ENCODE peak calls at places on chromosomes 1 and 21, in ten cellular contexts. R is left lung; T is psoas muscle; B is uterus; S is activated CD8-positive, alpha-beta T cell treated with anti-CD3 and anti-CD28 coated beads for 36 hours; U is left ventricle myocardium inferior; N is bronchial epithelial cell; W is breast epithelium; L is AG04450; J is progenitor cell of endocrine pancreas. I is an unnamed sample.
A peak's percentile ranks its signal among the peaks of the same experiment; 100 is the strongest.

GRCh38 chr1:6171546-6172124 is 8.5 kb downstream of the CHD5 start:
- DNase-seq in R (no peak), T (no peak), B (no peak), S (no peak), U (no peak), N (no peak), W (no peak), L (no peak), J (no peak), I (peak; percentile 57)

GRCh38 chr1:14165289-14165867 is 433.1 kb upstream of the KAZN start:
- DNase-seq in R (no peak), T (no peak), B (no peak), S (no peak), U (no peak), N (no peak), W (peak; percentile 45), L (no peak), J (no peak), I (peak; percentile 59)

GRCh38 chr1:192766876-192767275 is 42.0 kb upstream of the RGS2 start:
- DNase-seq in R (no peak), T (no peak), B (no peak), S (no peak), U (no peak), N (no peak), W (no peak), L (no peak), J (no peak), I (no peak)

GRCh38 chr1:168320805-168321577 is 40.3 kb downstream of the TBX19 start:
- DNase-seq in R (no peak), T (no peak), B (peak; percentile 54), S (no peak), U (no peak), N (peak; percentile 92), W (no peak), L (peak; percentile 74), J (no peak), I (no peak)

GRCh38 chr1:245215071-245215470 is 60.3 kb downstream of the KIF26B start:
- DNase-seq in R (no peak), T (no peak), B (no peak), S (no peak), U (no peak), N (no peak), W (peak; percentile 19), L (no peak), J (no peak), I (no peak)

GRCh38 chr1:8727809-8728213 is 89.6 kb downstream of the RERE start:
- DNase-seq in R (no peak), T (peak; percentile 36), B (no peak), S (no peak), U (peak; percentile 44), N (no peak), W (no peak), L (no peak), J (no peak), I (no peak)

GRCh38 chr1:172537827-172538391 is 5.0 kb downstream of the SUCO start:
- DNase-seq in R (no peak), T (no peak), B (no peak), S (no peak), U (no peak), N (no peak), W (no peak), L (no peak), J (no peak), I (no peak)

GRCh38 chr1:245180496-245180895 is 25.7 kb downstream of the KIF26B start:
- DNase-seq in R (no peak), T (no peak), B (no peak), S (no peak), U (no peak), N (no peak), W (no peak), L (no peak), J (no peak), I (no peak)

GRCh38 chr1:172109357-172109756 is 268.1 kb downstream of the DNM3 start:
- DNase-seq in R (no peak), T (no peak), B (no peak), S (no peak), U (no peak), N (no peak), W (no peak), L (no peak), J (no peak), I (no peak)

GRCh38 chr1:37752583-37753471 is 12.1 kb downstream of the EPHA10 start:
- DNase-seq in R (no peak), T (no peak), B (no peak), S (peak; percentile 22), U (no peak), N (no peak), W (no peak), L (no peak), J (peak; percentile 53), I (no peak)

GRCh38 chr21:34296878-34297277 is 66.9 kb upstream of the KCNE2 start:
- DNase-seq in R (no peak), T (no peak), B (no peak), S (no peak), U (no peak), N (no peak), W (no peak), L (no peak), J (no peak), I (no peak)

DNA sequence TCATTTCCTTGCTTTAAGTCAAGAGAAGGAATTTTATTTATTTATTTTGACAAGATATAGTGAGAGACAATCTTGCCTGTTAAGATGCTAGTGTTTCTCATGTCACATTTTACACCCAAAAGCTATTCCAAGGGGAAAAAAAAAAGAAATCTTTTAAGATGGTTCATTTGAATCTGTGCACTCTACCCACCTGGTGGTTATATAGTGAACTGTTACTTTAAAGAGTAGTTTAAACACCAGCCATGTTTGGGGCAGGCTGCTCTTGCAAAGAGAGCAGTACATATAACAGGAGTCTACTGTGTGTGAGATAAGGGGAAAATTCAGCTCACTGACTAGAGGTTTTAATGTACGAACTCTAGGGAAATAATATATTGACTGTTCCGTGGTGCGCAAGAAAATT is 3.3 kb upstream of the ELAVL4 start:
- DNase-seq in R (no peak), T (no peak), B (no peak), S (no peak), U (no peak), N (no peak), W (no peak), L (no peak), J (no peak), I (no peak)
- TF ChIP-seq CTCF in R (no peak), T (no peak), B (no peak), S (no peak), U (no peak), N (peak; percentile 2), W (no peak), L (no peak), J (peak; percentile 39), I (no peak)

DNA sequence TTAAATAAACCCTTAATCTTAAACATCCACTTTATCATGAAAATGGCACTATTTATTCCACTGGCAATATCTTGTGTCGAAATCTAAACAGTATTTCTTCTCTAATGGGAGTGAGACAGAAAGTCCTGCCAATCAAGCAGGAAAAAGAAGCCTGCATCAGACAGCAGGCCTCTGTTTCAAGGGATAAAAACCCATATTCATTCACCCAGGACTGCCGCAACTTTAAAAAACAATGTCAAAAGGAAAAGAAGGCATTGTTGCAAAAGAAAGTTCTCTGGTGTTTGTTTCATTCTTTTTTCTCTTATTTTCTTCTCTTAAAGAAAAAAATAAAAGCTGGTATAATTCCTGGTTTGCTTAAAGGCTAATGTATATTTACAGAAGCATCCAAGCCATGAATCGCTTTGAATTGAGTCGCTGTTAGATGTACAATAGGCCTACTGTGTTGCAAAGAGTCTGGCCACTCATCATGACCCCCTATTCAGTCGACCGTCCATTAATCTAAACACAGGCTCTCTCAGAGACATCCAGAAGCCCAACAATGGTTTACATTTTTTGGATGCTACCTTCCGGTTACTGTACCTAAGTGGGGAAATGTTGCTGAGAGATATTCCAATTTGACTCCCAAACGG is 48.7 kb upstream of the ZC3H11B start:
- DNase-seq in R (no peak), T (no peak), B (no peak), S (no peak), U (no peak), N (no peak), W (no peak), L (no peak), J (no peak), I (no peak)
- TF ChIP-seq CTCF in R (no peak), T (no peak), B (no peak), S (no peak), U (no peak), N (no peak), W (no peak), L (no peak), J (no peak), I (no peak)

DNA sequence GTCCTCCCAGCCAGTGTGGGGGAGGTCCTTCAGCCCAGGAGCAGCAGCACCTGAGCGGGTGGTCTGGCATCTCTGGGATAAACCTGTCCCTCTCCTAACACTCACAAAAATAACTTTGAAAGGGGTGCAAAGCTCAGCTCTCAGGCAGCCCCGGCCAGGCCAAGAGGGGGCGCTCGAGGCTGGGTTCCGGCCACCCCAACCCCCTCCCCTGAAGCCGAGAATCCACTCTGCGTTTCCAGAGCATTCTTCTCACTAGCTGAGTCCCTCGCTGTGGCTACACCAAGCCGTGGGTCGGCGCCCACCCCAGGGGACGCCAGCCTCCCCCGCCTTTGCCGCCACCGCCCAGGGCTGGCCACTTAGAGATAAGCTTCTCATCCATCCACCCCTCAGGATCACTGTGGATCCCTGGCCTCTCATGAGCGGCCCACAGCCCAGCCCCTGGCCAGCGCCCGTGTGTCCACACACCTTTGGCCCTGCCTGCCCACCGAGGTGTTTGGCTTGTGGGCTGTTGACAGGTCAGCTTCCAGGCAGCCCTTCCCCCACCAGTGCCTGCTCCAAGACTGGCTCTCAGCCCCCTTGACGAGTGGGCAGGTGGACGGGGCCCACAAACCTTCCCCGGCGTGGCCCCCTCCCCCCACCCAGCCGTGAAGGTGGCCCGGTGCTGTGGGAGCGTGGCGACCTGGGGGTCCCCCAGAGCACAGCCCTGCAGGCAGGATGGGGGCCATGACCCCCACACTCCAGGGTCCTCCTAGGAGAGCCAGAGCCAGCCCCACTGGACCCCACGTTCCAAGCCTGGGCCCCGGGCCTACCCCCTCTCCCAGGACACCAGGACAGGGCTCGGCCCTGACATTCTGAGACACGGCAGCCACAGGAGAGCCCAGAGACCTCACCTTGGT is 1.9 kb downstream of the FTCD start:
- DNase-seq in R (peak; percentile 47), T (peak; percentile 63), B (peak; percentile 74), S (peak; percentile 74), U (peak; percentile 54), N (no peak), W (no peak), L (no peak), J (peak; percentile 71), I (peak; percentile 74)
- TF ChIP-seq CTCF in R (peak; percentile 61), T (peak; percentile 44), B (peak; percentile 75), S (peak; percentile 85), U (peak; percentile 80), N (peak; percentile 89), W (peak; percentile 71), L (peak; percentile 84), J (peak; percentile 89), I (peak; percentile 48)

DNA sequence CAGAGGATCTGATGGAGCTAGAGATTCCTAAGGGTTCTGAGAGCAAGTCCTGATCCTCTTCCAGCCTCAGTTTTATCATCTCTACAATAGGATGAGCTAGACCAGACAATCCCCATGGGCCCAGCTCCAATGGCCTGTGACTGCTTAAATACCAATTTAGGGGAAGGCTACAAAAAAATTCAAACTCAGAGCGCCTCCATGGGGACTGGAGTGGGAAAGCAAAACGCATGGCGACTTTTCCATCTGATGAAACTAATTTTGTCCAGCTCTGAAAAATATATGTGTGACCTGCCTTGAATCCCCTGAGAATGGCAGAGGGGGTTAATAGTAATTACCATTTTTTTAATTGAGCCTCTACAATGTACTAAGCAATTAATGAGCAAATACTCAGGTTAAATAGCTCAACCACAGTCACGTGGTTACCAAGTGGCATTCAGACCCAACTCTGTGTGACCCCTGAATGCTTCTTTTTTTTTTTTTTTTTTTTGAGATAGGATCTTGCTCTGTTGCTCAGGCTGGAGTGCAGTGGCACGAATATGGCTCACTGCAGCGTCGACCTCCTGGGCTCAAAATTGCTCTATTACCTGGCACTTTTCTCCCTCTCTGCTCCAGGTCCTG is 8.4 kb downstream of the EXTL1 start:
- DNase-seq in R (no peak), T (no peak), B (no peak), S (no peak), U (no peak), N (no peak), W (no peak), L (no peak), J (no peak), I (no peak)
- TF ChIP-seq CTCF in R (no peak), T (no peak), B (no peak), S (no peak), U (no peak), N (no peak), W (no peak), L (no peak), J (no peak), I (no peak)